ENCODE peak calls at places on chromosomes 7 and 10, in five cellular contexts. W is HCT116, L is heart right ventricle, R is Caco-2, U is testis. Z is an unnamed sample.
A peak's percentile ranks its signal among the peaks of the same experiment; 100 is the strongest.

GRCh38 chr10:133275683-133276092 is 980 bp downstream of the ADAM8 start:
- DNase-seq in W (no peak), R (no peak), L (no peak), U (no peak), Z (peak; percentile 71)

GRCh38 chr10:58475322-58476277 is 37.1 kb upstream of the BICC1 start:
- DNase-seq in W (no peak), L (no peak), U (no peak), R (no peak), Z (no peak)

GRCh38 chr7:155796381-155797261 is 15.6 kb downstream of the SHH start:
- DNase-seq in W (no peak), R (peak; percentile 86), L (peak; percentile 68), U (peak; percentile 82), Z (peak; percentile 90)

GRCh38 chr10:77867124-77867715 is 59.3 kb downstream of the DLG5 start:
- DNase-seq in L (no peak), R (no peak), U (no peak), W (no peak), Z (no peak)

GRCh38 chr7:156578978-156579430 is 61.6 kb upstream of the RNF32 start:
- DNase-seq in L (no peak), R (no peak), W (no peak), U (no peak), Z (no peak)

GRCh38 chr10:43254881-43255643 is 11.8 kb downstream of the RASGEF1A start:
- DNase-seq in W (no peak), L (no peak), R (no peak), U (peak; percentile 12), Z (peak; percentile 70)

GRCh38 chr10:69088471-69088769 is 517 bp downstream of the SRGN start:
- DNase-seq in U (no peak), L (no peak), W (no peak), R (no peak), Z (no peak)

GRCh38 chr10:60848126-60848525 is 69.8 kb downstream of the CDK1 start:
- DNase-seq in L (no peak), U (peak; percentile 36), R (no peak), W (no peak), Z (no peak)

GRCh38 chr7:45920543-45921380 is at the start of gene IGFBP3:
- DNase-seq in W (no peak), L (peak; percentile 52), R (peak; percentile 39), U (peak; percentile 73), Z (peak; percentile 81)

GRCh38 chr10:76024460-76025123 is 593.2 kb downstream of the LRMDA start:
- DNase-seq in U (no peak), R (no peak), L (no peak), W (no peak), Z (no peak)

GRCh38 chr10:33927347-33927746 is 592.9 kb upstream of the NRP1 start:
- DNase-seq in R (no peak), L (no peak), W (no peak), U (peak; percentile 17), Z (no peak)

GRCh38 chr10:67790534-67791408 is 47.2 kb downstream of the DNAJC12 start:
- DNase-seq in R (no peak), W (peak; percentile 57), L (no peak), U (no peak), Z (no peak)

GRCh38 chr10:69042838-69043237 is 45.1 kb upstream of the SRGN start:
- DNase-seq in R (no peak), L (no peak), U (no peak), W (no peak), Z (no peak)

GRCh38 chr10:659710-660141 is 29.7 kb downstream of the DIP2C start:
- DNase-seq in W (no peak), L (no peak), U (no peak), R (no peak), Z (no peak)

GRCh38 chr7:29957921-29958320 is 31.7 kb downstream of the SCRN1 start:
- DNase-seq in R (no peak), W (no peak), U (no peak), L (no peak), Z (no peak)

GRCh38 chr7:13017881-13018280 is 330.4 kb downstream of the ARL4A start:
- DNase-seq in R (peak; percentile 18), U (no peak), W (peak; percentile 36), L (no peak), Z (no peak)

GRCh38 chr7:155918720-155919399 is 106.6 kb upstream of the SHH start:
- DNase-seq in R (peak; percentile 65), L (peak; percentile 27), W (peak; percentile 60), U (peak; percentile 42), Z (peak; percentile 94)

GRCh38 chr10:22321156-22321711 is 335 bp downstream of the BMI1 start:
- DNase-seq in R (peak; percentile 82), W (no peak), L (peak; percentile 77), U (no peak), Z (peak; percentile 93)

GRCh38 chr7:43199333-43199732 is 86.9 kb downstream of the HECW1 start:
- DNase-seq in W (no peak), U (no peak), R (no peak), L (no peak), Z (no peak)

GRCh38 chr10:70973275-70973674 is 84.9 kb upstream of the PCBD1 start:
- DNase-seq in R (no peak), L (no peak), U (no peak), W (no peak), Z (no peak)

GRCh38 chr10:116211682-116212081 is 61.3 kb downstream of the GFRA1 start:
- DNase-seq in L (no peak), R (no peak), U (no peak), W (no peak), Z (no peak)

GRCh38 chr7:14714161-14714728 is 188.3 kb downstream of the DGKB start:
- DNase-seq in L (no peak), W (no peak), U (no peak), R (no peak), Z (no peak)

GRCh38 chr10:46553238-46554049 is 3.0 kb downstream of the GPRIN2 start:
- DNase-seq in U (peak; percentile 14), W (no peak), R (no peak), L (no peak), Z (peak; percentile 81)

GRCh38 chr7:14504134-14504533 is 398.4 kb downstream of the DGKB start:
- DNase-seq in U (no peak), L (no peak), W (no peak), R (no peak), Z (no peak)

GRCh38 chr10:98425511-98426352 is 10.8 kb upstream of the PYROXD2 start:
- DNase-seq in L (no peak), R (peak; percentile 63), W (peak; percentile 48), U (peak; percentile 63), Z (no peak)

GRCh38 chr7:147245274-147245673 is 1128.7 kb downstream of the CNTNAP2 start:
- DNase-seq in U (peak; percentile 69), R (peak; percentile 72), W (no peak), L (no peak), Z (no peak)

GRCh38 chr10:82888809-82889455 is 1013.9 kb downstream of the NRG3 start:
- DNase-seq in L (no peak), U (no peak), W (no peak), R (no peak), Z (no peak)

GRCh38 chr10:22925088-22925487 is 2.8 kb upstream of the ARMC3 start:
- DNase-seq in R (no peak), W (no peak), L (no peak), U (no peak), Z (no peak)

GRCh38 chr7:128872394-128872824 is 9.8 kb downstream of the ATP6V1F start:
- DNase-seq in R (no peak), U (no peak), L (no peak), W (no peak), Z (peak; percentile 70)

GRCh38 chr7:116209561-116210070 is 723 bp upstream of the TES start:
- DNase-seq in W (no peak), U (no peak), R (no peak), L (no peak), Z (no peak)
- H3K4me3 ChIP-seq in W (peak overlapping the region; percentile 76), U (peak overlapping the region; percentile 59), R (peak overlapping the region; percentile 95), L (no peak overlapping the region), Z (peak overlapping the region; percentile 25)

GRCh38 chr7:66493235-66494181 is 135.2 kb upstream of the KCTD7 start:
- DNase-seq in W (peak; percentile 95), U (peak; percentile 99), R (peak; percentile 99), L (peak; percentile 98), Z (peak; percentile 99)
- TF ChIP-seq CTCF in W (no peak), U (peak; percentile 9), R (peak; percentile 29), L (peak; percentile 27), Z (peak; percentile 28)

GRCh38 chr10:13346280-13346819 is 1.7 kb downstream of the SEPHS1 start:
- DNase-seq in R (no peak), U (peak; percentile 53), L (no peak), W (no peak), Z (no peak)

GRCh38 chr10:13347235-13348156 is 597 bp downstream of the SEPHS1 start:
- DNase-seq in R (peak; percentile 90), W (peak; percentile 41), L (peak; percentile 86), U (peak; percentile 81), Z (peak; percentile 95)

GRCh38 chr10:13349776-13350274 is 1.7 kb upstream of the SEPHS1 start:
- DNase-seq in U (peak; percentile 71), L (peak; percentile 50), W (no peak), R (peak; percentile 61), Z (peak; percentile 82)

GRCh38 chr10:13346912-13347234 is 1.2 kb downstream of the SEPHS1 start:
- DNase-seq in R (no peak), U (no peak), L (no peak), W (no peak), Z (no peak)

GRCh38 chr10:13348216-13349017 is at the start of gene SEPHS1:
- DNase-seq in W (peak; percentile 52), L (peak; percentile 74), U (peak; percentile 78), R (peak; percentile 92), Z (peak; percentile 90)
- H3K4me1 ChIP-seq in W (peaks cover 28% of the 10 kb centered on the region), L (peaks cover 27% of the 10 kb centered on the region), U (peaks cover 22% of the 10 kb centered on the region), R (peaks cover 14% of the 10 kb centered on the region), Z (no peaks in the 10 kb centered on the region)

GRCh38 chr7:137903382-137904169 is 56.8 kb upstream of the DGKI start:
- DNase-seq in U (peak; percentile 73), R (peak; percentile 74), L (no peak), W (peak; percentile 57), Z (no peak)

GRCh38 chr7:137895301-137896201 is 48.8 kb upstream of the DGKI start:
- DNase-seq in R (no peak), W (no peak), L (no peak), U (no peak), Z (no peak)

GRCh38 chr7:137904826-137905225 is 58.1 kb upstream of the DGKI start:
- DNase-seq in W (no peak), R (no peak), U (no peak), L (no peak), Z (no peak)

GRCh38 chr7:137900137-137900536 is 53.4 kb upstream of the DGKI start:
- DNase-seq in L (no peak), U (no peak), W (no peak), R (no peak), Z (no peak)

GRCh38 chr7:137898839-137899681 is 52.3 kb upstream of the DGKI start:
- DNase-seq in R (peak; percentile 89), U (peak; percentile 89), W (peak; percentile 42), L (peak; percentile 85), Z (peak; percentile 90)
- H3K4me3 ChIP-seq in R (no peak overlapping the region), U (no peak overlapping the region), W (no peak overlapping the region), L (peak overlapping the region; percentile 22), Z (no peak overlapping the region)

GRCh38 chr7:132394283-132395003 is 181.8 kb downstream of the PLXNA4 start:
- DNase-seq in U (no peak), R (peak; percentile 37), L (no peak), W (peak; percentile 2), Z (no peak)
- TF ChIP-seq CTCF in U (no peak), R (no peak), L (peak; percentile 49), W (peak; percentile 34), Z (no peak)

GRCh38 chr10:124688889-124689670 is 55.1 kb downstream of the FAM53B start:
- DNase-seq in W (no peak), L (no peak), R (no peak), U (no peak), Z (no peak)
- H3K4me1 ChIP-seq in W (no peaks in the 10 kb centered on the region), L (peaks cover 63% of the 10 kb centered on the region), R (no peaks in the 10 kb centered on the region), U (peaks cover 72% of the 10 kb centered on the region), Z (peaks cover 20% of the 10 kb centered on the region)

Z was measured in kidney.